ENCODE peak calls at places on chromosomes 13 and 19, in seven cellular contexts. V, I, D, K, N, C and A are unnamed samples.

GRCh38 chr13:34107814-34108213 is 289.9 kb downstream of the RFC3 start:
- DNase-seq in V (peak), I (no peak), D (no peak), K (no peak), N (no peak), C (peak), A (peak)

GRCh38 chr13:26557393-26558073 is at the start of gene WASF3:
- DNase-seq in V (peak), I (peak), D (peak), K (peak), N (peak), C (peak), A (peak)

GRCh38 chr13:49814551-49815270 is 22.2 kb upstream of the KPNA3 start:
- DNase-seq in V (peak), I (no peak), D (no peak), K (no peak), N (no peak), C (no peak), A (no peak)

GRCh38 chr19:51637362-51637978 is 7.3 kb upstream of the SIGLEC5 start:
- DNase-seq in V (no peak), I (no peak), D (no peak), K (no peak), N (no peak), C (peak), A (no peak)

GRCh38 chr19:49761249-49761624 is 1.9 kb downstream of the TSKS start:
- DNase-seq in V (no peak), I (no peak), D (no peak), K (no peak), N (no peak), C (no peak), A (no peak)

GRCh38 chr13:34048652-34049051 is 230.7 kb downstream of the RFC3 start:
- DNase-seq in V (no peak), I (no peak), D (no peak), K (no peak), N (no peak), C (no peak), A (no peak)

GRCh38 chr19:53328967-53329366 is 4.6 kb upstream of the ZNF845 start:
- DNase-seq in V (peak), I (peak), D (no peak), K (no peak), N (no peak), C (peak), A (peak)

GRCh38 chr13:49791753-49792549 is 531 bp downstream of the KPNA3 start:
- DNase-seq in V (no peak), I (no peak), D (no peak), K (peak), N (no peak), C (peak), A (peak)

GRCh38 chr13:22789027-22789593 is 391.7 kb upstream of the SGCG start:
- DNase-seq in V (no peak), I (no peak), D (no peak), K (no peak), N (peak), C (no peak), A (no peak)

GRCh38 chr19:38718747-38719543 is 25.3 kb downstream of the CAPN12 start:
- DNase-seq in V (no peak), I (peak), D (no peak), K (no peak), N (no peak), C (peak), A (peak)

GRCh38 chr19:55241935-55242464 is 13.4 kb upstream of the TMEM86B start:
- DNase-seq in V (no peak), I (no peak), D (no peak), K (no peak), N (no peak), C (no peak), A (no peak)

GRCh38 chr13:77533875-77534788 is 1.4 kb upstream of the SCEL start:
- DNase-seq in V (no peak), I (no peak), D (no peak), K (no peak), N (no peak), C (peak), A (no peak)

GRCh38 chr19:43438291-43439162 is 23.8 kb downstream of the TEX101 start:
- DNase-seq in V (peak), I (no peak), D (no peak), K (no peak), N (no peak), C (peak), A (peak)

GRCh38 chr13:32314271-32314967 is 744 bp downstream of the ZAR1L start:
- DNase-seq in V (no peak), I (peak), D (no peak), K (peak), N (no peak), C (no peak), A (no peak)

GRCh38 chr19:30076751-30077670 is 135.0 kb downstream of the URI1 start:
- DNase-seq in V (no peak), I (peak), D (no peak), K (no peak), N (no peak), C (no peak), A (no peak)

GRCh38 chr19:29694166-29694565 is 20.9 kb downstream of the C19orf12 start:
- DNase-seq in V (no peak), I (peak), D (no peak), K (no peak), N (no peak), C (no peak), A (no peak)

GRCh38 chr13:41606646-41607045 is 149.3 kb downstream of the RGCC start:
- DNase-seq in V (no peak), I (no peak), D (no peak), K (no peak), N (no peak), C (no peak), A (no peak)

GRCh38 chr13:37716395-37716794 is 117.8 kb upstream of the POSTN start:
- DNase-seq in V (no peak), I (no peak), D (no peak), K (no peak), N (no peak), C (peak), A (no peak)

GRCh38 chr13:95676100-95676774 is 702 bp upstream of the DNAJC3 start:
- DNase-seq in V (peak), I (peak), D (no peak), K (peak), N (peak), C (peak), A (peak)

GRCh38 chr19:29446331-29446730 is 79.5 kb upstream of the VSTM2B start:
- DNase-seq in V (no peak), I (no peak), D (no peak), K (no peak), N (no peak), C (no peak), A (no peak)

GRCh38 chr19:2589441-2589840 is 113.1 kb downstream of the GNG7 start:
- DNase-seq in V (no peak), I (no peak), D (no peak), K (no peak), N (no peak), C (no peak), A (no peak)

GRCh38 chr13:100395698-100396373 is 192.8 kb downstream of the GGACT start:
- DNase-seq in V (no peak), I (no peak), D (no peak), K (no peak), N (no peak), C (no peak), A (no peak)

GRCh38 chr13:77696006-77696862 is 1.3 kb upstream of the SLAIN1 start:
- DNase-seq in V (no peak), I (no peak), D (no peak), K (no peak), N (no peak), C (no peak), A (no peak)

GRCh38 chr19:7704280-7705060 is 2.5 kb upstream of the FCER2 start:
- DNase-seq in V (no peak), I (no peak), D (no peak), K (no peak), N (no peak), C (no peak), A (no peak)

GRCh38 chr19:41321204-41321599 is 11.2 kb downstream of the CCDC97 start:
- DNase-seq in V (no peak), I (no peak), D (no peak), K (no peak), N (no peak), C (no peak), A (no peak)

GRCh38 chr13:85366759-85367417 is 432.3 kb downstream of the SLITRK6 start:
- DNase-seq in V (no peak), I (no peak), D (no peak), K (no peak), N (no peak), C (peak), A (no peak)

GRCh38 chr19:10142701-10143375 is 23.1 kb upstream of the EIF3G start:
- DNase-seq in V (no peak), I (no peak), D (peak), K (no peak), N (no peak), C (no peak), A (no peak)

DNA sequence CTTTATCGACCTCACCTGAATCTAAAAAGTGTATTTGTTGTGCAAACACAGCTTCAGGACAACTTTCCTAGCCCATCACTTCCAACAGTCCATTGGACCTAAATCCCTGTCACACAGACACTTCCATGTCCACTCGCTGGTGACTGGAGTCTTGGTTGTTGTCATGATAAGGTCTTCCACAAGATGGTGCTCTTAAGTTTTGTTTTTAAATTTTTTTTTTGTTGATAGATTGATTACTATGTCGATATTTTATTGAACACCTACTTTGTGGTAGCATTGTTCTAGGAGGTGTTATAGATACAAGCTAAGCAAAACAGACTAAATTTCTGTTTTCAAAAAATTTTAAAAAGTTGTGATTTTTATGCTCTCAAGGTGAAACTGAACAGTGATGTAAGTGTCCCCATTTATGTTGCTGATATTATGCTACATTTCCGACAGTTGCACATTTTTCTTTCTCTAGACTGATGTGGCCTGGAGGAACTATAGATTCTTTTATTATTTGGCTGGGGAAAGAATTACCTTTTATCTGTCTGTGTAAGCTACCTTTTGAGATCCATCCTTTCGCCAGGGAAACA is 8.1 kb upstream of the ERICH6B start:
- DNase-seq in V (peak), I (no peak), D (no peak), K (no peak), N (peak), C (peak), A (peak)
- TF ChIP-seq CTCF in V (peak), I (peak), D (peak), K (peak), N (peak), C (peak), A (peak)

GRCh38 chr19:5340637-5341447 is at the start of gene PTPRS:
- DNase-seq in V (peak), I (peak), D (peak), K (peak), N (peak), C (peak), A (peak)

GRCh38 chr19:5338661-5339469 is 1.7 kb downstream of the PTPRS start:
- DNase-seq in V (no peak), I (no peak), D (no peak), K (no peak), N (no peak), C (no peak), A (no peak)

GRCh38 chr19:5341448-5341820 is 822 bp upstream of the PTPRS start:
- DNase-seq in V (no peak), I (no peak), D (no peak), K (no peak), N (no peak), C (no peak), A (no peak)

GRCh38 chr19:5339470-5339949 is 1.1 kb downstream of the PTPRS start:
- DNase-seq in V (no peak), I (no peak), D (no peak), K (no peak), N (no peak), C (no peak), A (no peak)

GRCh38 chr19:5339950-5340636 is 519 bp downstream of the PTPRS start:
- DNase-seq in V (no peak), I (no peak), D (no peak), K (no peak), N (no peak), C (peak), A (no peak)
- TF ChIP-seq CTCF in V (no peak), I (no peak), D (no peak), K (no peak), N (no peak), C (no peak), A (no peak)

DNA sequence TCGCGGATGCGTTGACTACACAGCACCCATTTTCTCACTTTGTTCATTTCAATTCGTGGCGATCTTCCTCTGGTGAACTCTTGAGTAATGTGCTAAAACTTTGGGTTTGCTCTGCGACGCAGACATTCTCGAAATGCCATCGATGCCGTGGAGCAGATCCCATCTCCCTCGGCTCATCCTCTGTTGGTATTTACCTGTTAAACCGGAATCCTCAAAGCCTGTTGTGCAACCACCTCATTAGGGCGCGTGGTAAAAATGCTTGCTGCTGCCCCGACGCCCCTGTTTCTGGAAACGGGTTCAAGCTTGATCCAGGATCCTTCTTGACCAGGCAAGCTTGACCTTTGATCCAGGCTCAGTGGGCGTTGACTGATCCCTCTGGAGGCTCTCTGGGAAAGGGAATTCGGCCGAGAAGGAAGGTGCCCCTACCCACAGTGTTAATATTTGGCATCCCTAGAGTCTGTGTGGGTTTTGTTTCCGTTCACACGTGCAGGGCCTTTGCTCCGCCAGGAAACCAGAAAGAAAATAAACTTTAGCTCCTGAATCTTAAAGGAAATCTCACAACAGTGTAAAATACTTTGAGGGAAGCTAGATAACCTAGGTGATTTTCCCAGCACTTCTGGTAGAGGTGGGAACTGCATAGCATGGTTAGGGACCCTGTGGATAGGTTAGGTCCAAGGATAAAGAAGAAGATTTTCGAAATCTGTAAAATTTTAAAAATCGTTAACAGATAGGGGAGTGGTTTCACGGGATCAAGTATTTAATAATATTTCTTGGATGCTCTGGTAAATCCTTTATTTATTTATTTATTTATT is 1.0 kb downstream of the LSM14A start:
- DNase-seq in V (peak), I (peak), D (no peak), K (peak), N (no peak), C (peak), A (peak)
- TF ChIP-seq CTCF in V (no peak), I (no peak), D (no peak), K (no peak), N (no peak), C (no peak), A (peak)

GRCh38 chr13:113084094-113084942 is 21.3 kb upstream of the F7 start:
- DNase-seq in V (no peak), I (peak), D (no peak), K (no peak), N (no peak), C (no peak), A (no peak)
- TF ChIP-seq CTCF in V (no peak), I (no peak), D (no peak), K (no peak), N (peak), C (peak), A (peak)

GRCh38 chr13:24744247-24744646 is 19.7 kb upstream of the RNF17 start:
- DNase-seq in V (no peak), I (no peak), D (no peak), K (no peak), N (no peak), C (no peak), A (no peak)

GRCh38 chr13:24745861-24746617 is 17.9 kb upstream of the RNF17 start:
- DNase-seq in V (no peak), I (no peak), D (no peak), K (no peak), N (no peak), C (no peak), A (no peak)

GRCh38 chr13:24747248-24748151 is 16.5 kb upstream of the RNF17 start:
- DNase-seq in V (no peak), I (no peak), D (no peak), K (no peak), N (no peak), C (peak), A (no peak)

GRCh38 chr13:24745516-24745860 is 18.5 kb upstream of the RNF17 start:
- DNase-seq in V (no peak), I (no peak), D (no peak), K (no peak), N (no peak), C (no peak), A (no peak)

GRCh38 chr13:24746618-24747247 is 17.2 kb upstream of the RNF17 start:
- DNase-seq in V (no peak), I (no peak), D (no peak), K (no peak), N (no peak), C (peak), A (no peak)
- TF ChIP-seq CTCF in V (no peak), I (no peak), D (no peak), K (no peak), N (no peak), C (peak), A (no peak)

DNA sequence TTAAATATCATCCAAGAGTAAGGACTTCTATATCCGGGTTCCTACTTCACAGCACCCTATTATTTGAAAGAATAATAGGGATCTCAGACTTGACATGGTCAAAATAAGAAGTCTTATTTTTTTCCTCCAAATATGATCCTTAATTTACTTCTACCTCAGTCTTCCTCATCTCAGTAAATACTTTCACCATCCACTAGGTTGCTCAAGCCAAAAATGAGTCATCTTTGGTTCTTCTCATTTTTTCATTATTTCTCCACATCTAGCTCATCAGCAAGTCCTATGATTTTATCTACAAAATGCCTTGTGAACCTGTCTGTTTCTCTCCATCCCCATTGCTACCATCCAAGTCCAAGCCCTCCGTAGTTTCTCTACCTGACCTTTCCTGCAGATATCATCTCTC is 121.9 kb upstream of the GJB6 start:
- DNase-seq in V (no peak), I (no peak), D (no peak), K (no peak), N (no peak), C (peak), A (peak)
- TF ChIP-seq CTCF in V (no peak), I (no peak), D (no peak), K (no peak), N (peak), C (peak), A (peak)

GRCh38 chr19:1507763-1508506 is 4.9 kb downstream of the ADAMTSL5 start:
- DNase-seq in V (peak), I (peak), D (peak), K (peak), N (peak), C (peak), A (peak)
- TF ChIP-seq CTCF in V (no peak), I (no peak), D (no peak), K (no peak), N (no peak), C (no peak), A (no peak)

DNA sequence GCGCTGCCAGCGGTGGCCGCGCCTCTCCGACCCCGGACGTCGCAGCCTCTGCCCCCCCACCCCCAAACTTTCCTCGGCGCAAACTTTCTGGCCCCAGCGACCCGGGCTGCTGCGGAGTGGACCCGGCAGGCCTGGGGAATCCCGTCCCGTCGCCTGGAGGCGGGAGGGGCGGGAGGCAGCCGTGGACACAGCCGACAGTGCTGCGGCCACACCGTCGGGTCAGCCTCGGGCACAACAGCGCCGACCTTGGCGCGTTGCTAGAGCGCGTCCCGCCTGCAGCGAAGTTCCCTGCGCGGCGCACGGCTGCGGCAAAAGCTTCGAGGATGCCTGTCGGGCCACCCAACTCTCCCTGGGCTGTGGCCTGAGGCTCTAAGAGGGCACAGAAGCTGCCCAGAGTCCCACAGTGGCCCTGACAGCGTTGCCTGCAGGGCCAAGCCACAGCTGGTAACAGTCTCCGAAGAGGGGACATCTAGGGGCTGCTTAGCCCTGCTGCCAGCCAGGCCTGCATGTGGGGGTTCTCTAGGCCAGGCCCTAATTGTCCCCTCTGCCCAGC is 1.3 kb downstream of the NFIX start:
- DNase-seq in V (peak), I (peak), D (no peak), K (peak), N (no peak), C (peak), A (peak)
- TF ChIP-seq CTCF in V (no peak), I (no peak), D (no peak), K (no peak), N (no peak), C (no peak), A (peak)